ENCODE peak calls at places on chromosomes 16 and 17, in eight cellular contexts. V is dorsolateral prefrontal cortex, W is transverse colon, L is pancreas, R is SK-N-SH, B is mammary epithelial cell, J is suprapubic skin, Q is DND-41. H is an unnamed sample.

GRCh38 chr16:9870962-9871361 is 311.3 kb downstream of the GRIN2A start:
- DNase-seq in V (no peak), W (no peak), L (no peak), R (no peak), B (peak), J (no peak), Q (no peak), H (no peak)

GRCh38 chr16:50473375-50473945 is 74.7 kb upstream of the NKD1 start:
- DNase-seq in V (no peak), W (no peak), L (no peak), R (no peak), B (peak), J (peak), Q (no peak), H (no peak)

GRCh38 chr17:6797718-6798351 is 21.8 kb downstream of the FBXO39 start:
- DNase-seq in V (no peak), W (no peak), L (no peak), R (no peak), B (peak), J (no peak), Q (no peak), H (peak)

GRCh38 chr17:46764709-46765401 is 53.6 kb downstream of the WNT3 start:
- DNase-seq in V (no peak), W (no peak), L (peak), R (peak), B (peak), J (no peak), Q (no peak), H (peak)

GRCh38 chr16:64621616-64622015 is 500.2 kb downstream of the CDH11 start:
- DNase-seq in V (no peak), W (no peak), L (no peak), R (no peak), B (no peak), J (no peak), Q (no peak), H (peak)

GRCh38 chr17:78375401-78376079 is 2.9 kb upstream of the PGS1 start:
- DNase-seq in V (no peak), W (no peak), L (peak), R (no peak), B (peak), J (no peak), Q (no peak), H (peak)

GRCh38 chr16:81932668-81933067 is 78.6 kb downstream of the SDR42E1 start:
- DNase-seq in V (no peak), W (no peak), L (no peak), R (no peak), B (no peak), J (no peak), Q (no peak), H (no peak)

GRCh38 chr17:43695968-43696865 is 34.5 kb upstream of the MEOX1 start:
- DNase-seq in V (no peak), W (no peak), L (no peak), R (no peak), B (no peak), J (no peak), Q (no peak), H (no peak)

GRCh38 chr17:78709119-78709681 is 72.9 kb downstream of the CYTH1 start:
- DNase-seq in V (no peak), W (no peak), L (no peak), R (no peak), B (no peak), J (no peak), Q (no peak), H (no peak)

GRCh38 chr17:78263063-78263735 is 31.8 kb downstream of the TMEM235 start:
- DNase-seq in V (no peak), W (peak), L (no peak), R (peak), B (no peak), J (no peak), Q (no peak), H (no peak)

GRCh38 chr16:20901441-20902112 is 1.0 kb downstream of the LYRM1 start:
- DNase-seq in V (no peak), W (peak), L (peak), R (peak), B (peak), J (peak), Q (peak), H (peak)

GRCh38 chr17:34386925-34387550 is 24.0 kb upstream of the CCL1 start:
- DNase-seq in V (no peak), W (no peak), L (no peak), R (no peak), B (no peak), J (no peak), Q (peak), H (peak)

GRCh38 chr17:61409301-61410099 is 9.9 kb downstream of the TBX2 start:
- DNase-seq in V (no peak), W (peak), L (peak), R (peak), B (peak), J (peak), Q (no peak), H (peak)

GRCh38 chr17:37820313-37821024 is 75.6 kb upstream of the HNF1B start:
- DNase-seq in V (no peak), W (no peak), L (no peak), R (no peak), B (no peak), J (no peak), Q (no peak), H (no peak)

GRCh38 chr16:49095539-49095938 is 186.1 kb downstream of the CBLN1 start:
- DNase-seq in V (no peak), W (no peak), L (no peak), R (no peak), B (no peak), J (no peak), Q (no peak), H (no peak)

GRCh38 chr16:369275-369865 is 968 bp downstream of the MRPL28 start:
- DNase-seq in V (no peak), W (no peak), L (peak), R (no peak), B (no peak), J (peak), Q (no peak), H (no peak)

GRCh38 chr17:6047966-6048365 is 22.2 kb upstream of the WSCD1 start:
- DNase-seq in V (no peak), W (no peak), L (no peak), R (no peak), B (no peak), J (no peak), Q (no peak), H (no peak)

GRCh38 chr17:57948555-57949420 is 6.4 kb downstream of the CUEDC1 start:
- DNase-seq in V (no peak), W (no peak), L (no peak), R (no peak), B (peak), J (peak), Q (no peak), H (peak)

GRCh38 chr17:76159157-76159556 is 18.1 kb upstream of the FOXJ1 start:
- DNase-seq in V (no peak), W (no peak), L (no peak), R (no peak), B (no peak), J (no peak), Q (no peak), H (no peak)

GRCh38 chr16:55686671-55687070 is 30.9 kb downstream of the SLC6A2 start:
- DNase-seq in V (no peak), W (no peak), L (no peak), R (no peak), B (no peak), J (no peak), Q (no peak), H (no peak)

GRCh38 chr17:32253117-32253611 is 12.5 kb upstream of the RHBDL3 start:
- DNase-seq in V (peak), W (peak), L (peak), R (peak), B (peak), J (peak), Q (peak), H (peak)

GRCh38 chr17:34822007-34822737 is 139.1 kb downstream of the CCT6B start:
- DNase-seq in V (no peak), W (no peak), L (no peak), R (peak), B (no peak), J (no peak), Q (no peak), H (no peak)

GRCh38 chr16:30491229-30491628 is 18.7 kb downstream of the ITGAL start:
- DNase-seq in V (no peak), W (no peak), L (no peak), R (no peak), B (no peak), J (no peak), Q (no peak), H (no peak)

GRCh38 chr17:45951403-45951802 is 47.6 kb upstream of the STH start:
- DNase-seq in V (no peak), W (no peak), L (no peak), R (no peak), B (no peak), J (no peak), Q (no peak), H (no peak)

GRCh38 chr16:68416057-68417046 is 32.0 kb downstream of the SMPD3 start:
- DNase-seq in V (no peak), W (peak), L (peak), R (no peak), B (no peak), J (no peak), Q (peak), H (no peak)

GRCh38 chr16:68074850-68075249 is 10.3 kb upstream of the NFATC3 start:
- DNase-seq in V (no peak), W (peak), L (no peak), R (no peak), B (no peak), J (no peak), Q (peak), H (no peak)

GRCh38 chr17:76053230-76054111 is 18.8 kb downstream of the SRP68 start:
- DNase-seq in V (no peak), W (no peak), L (no peak), R (no peak), B (peak), J (no peak), Q (no peak), H (peak)

GRCh38 chr16:30096105-30096861 is at the start of gene YPEL3:
- DNase-seq in V (peak), W (peak), L (peak), R (peak), B (peak), J (peak), Q (peak), H (peak)

GRCh38 chr16:84374160-84374489 is 5.8 kb downstream of the ATP2C2 start:
- DNase-seq in V (no peak), W (no peak), L (no peak), R (no peak), B (no peak), J (no peak), Q (no peak), H (no peak)

GRCh38 chr16:84369938-84370627 is 1.7 kb downstream of the ATP2C2 start:
- DNase-seq in V (no peak), W (peak), L (no peak), R (no peak), B (peak), J (no peak), Q (no peak), H (no peak)

GRCh38 chr16:84369105-84369504 is 767 bp downstream of the ATP2C2 start:
- DNase-seq in V (no peak), W (no peak), L (no peak), R (no peak), B (no peak), J (no peak), Q (no peak), H (no peak)

GRCh38 chr16:84370723-84371552 is 2.6 kb downstream of the ATP2C2 start:
- DNase-seq in V (no peak), W (peak), L (no peak), R (no peak), B (no peak), J (no peak), Q (no peak), H (no peak)

GRCh38 chr16:84371553-84371865 is 3.2 kb downstream of the ATP2C2 start:
- DNase-seq in V (no peak), W (no peak), L (no peak), R (no peak), B (no peak), J (no peak), Q (no peak), H (no peak)
- H3K4me3 ChIP-seq in V (no peak), W (no peak), L (no peak), R (no peak), B (no peak), J (no peak), Q (no peak), H (no peak)

GRCh38 chr16:2432286-2432685 is 3.0 kb downstream of the CCNF start:
- DNase-seq in V (no peak), W (no peak), L (no peak), R (no peak), B (no peak), J (peak), Q (no peak), H (no peak)

GRCh38 chr16:2429037-2429770 is at the start of gene CCNF:
- DNase-seq in V (peak), W (peak), L (peak), R (peak), B (peak), J (peak), Q (peak), H (peak)

GRCh38 chr16:2428787-2429036 is 535 bp upstream of the CCNF start:
- DNase-seq in V (no peak), W (no peak), L (no peak), R (no peak), B (no peak), J (no peak), Q (no peak), H (no peak)

GRCh38 chr16:2428051-2428786 is 1.0 kb upstream of the CCNF start:
- DNase-seq in V (no peak), W (peak), L (peak), R (peak), B (peak), J (peak), Q (no peak), H (peak)

DNA sequence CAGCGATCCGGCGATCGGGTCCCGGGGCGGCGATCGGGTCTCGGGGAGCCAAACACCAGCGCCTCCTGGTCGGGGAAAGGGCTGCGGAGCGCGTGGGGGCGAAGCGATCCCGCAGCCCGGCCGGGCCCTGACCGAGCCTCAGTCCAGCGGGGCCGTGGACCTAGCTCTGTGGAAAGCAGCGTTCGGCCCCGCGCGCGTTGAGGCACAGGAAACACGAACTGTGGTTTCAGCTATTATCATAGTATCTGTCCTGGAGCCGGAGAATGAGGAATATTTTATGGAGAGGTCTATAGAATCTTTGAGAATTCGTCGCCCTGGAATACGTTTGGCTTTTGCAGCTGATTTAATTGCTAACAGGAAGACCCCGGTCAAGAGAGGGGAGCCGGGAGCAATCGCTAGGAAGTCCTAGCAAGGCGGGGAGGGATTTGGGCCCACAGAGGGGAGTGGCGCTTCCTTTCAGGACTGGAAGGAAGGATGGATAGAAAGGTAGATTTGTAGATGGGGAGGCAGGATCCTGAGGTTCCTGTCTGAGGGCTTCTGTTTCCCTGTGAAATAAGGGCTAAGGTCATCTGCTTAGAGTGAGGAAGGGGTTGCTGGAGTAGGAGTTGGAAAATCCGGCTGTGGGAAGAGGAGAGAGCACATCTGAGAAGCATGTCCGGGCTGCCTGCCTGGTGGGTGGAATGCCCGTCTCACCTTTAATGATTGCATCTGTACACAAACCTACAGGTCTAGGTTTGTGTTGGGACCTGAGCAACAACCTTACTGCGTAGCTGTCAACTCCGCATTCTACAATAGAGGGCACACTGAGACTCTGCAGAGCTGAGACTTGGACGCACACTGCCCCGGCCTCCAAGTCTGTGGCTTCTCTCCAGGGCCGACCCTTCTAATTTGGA is 770 bp downstream of the CCNF start:
- DNase-seq in V (no peak), W (no peak), L (no peak), R (peak), B (peak), J (peak), Q (peak), H (no peak)
- TF ChIP-seq CTCF in V (peak), W (no peak), L (no peak), R (no peak), B (peak), J (no peak), Q (peak), H (peak)

GRCh38 chr17:30605523-30605922 is 128.3 kb downstream of the GOSR1 start:
- DNase-seq in V (no peak), W (no peak), L (no peak), R (no peak), B (no peak), J (no peak), Q (no peak), H (no peak)
- H3K4me3 ChIP-seq in V (no peak), W (no peak), L (no peak), R (no peak), B (no peak), J (no peak), Q (no peak), H (no peak)

GRCh38 chr17:82062076-82062983 is 3.3 kb downstream of the DUS1L start:
- DNase-seq in V (no peak), W (no peak), L (no peak), R (no peak), B (no peak), J (no peak), Q (no peak), H (no peak)
- TF ChIP-seq CTCF in V (no peak), W (no peak), L (no peak), R (peak), B (no peak), J (no peak), Q (no peak), H (no peak)

H was measured in fibroblast of mammary gland.